ENCODE peak calls at places on chromosomes 1 and 21, in eight cellular contexts. N is memory B cell; W is hypothalamus; M is NCI-H1105 treated with DMSO at 0.1 percent for 48 hours; L is endothelial cell; P is fibroblast of lung; X is activated effector memory CD4-positive, alpha-beta T cell treated with anti-CD3 and anti-CD28 coated beads, Interleukin-2, amount 50 U/mL, for 16 hours; G is stimulated activated CD4-positive, alpha-beta T cell treated with anti-CD3 and anti-CD28 coated beads, Interleukin-2, amount 100 ng/mL, for 24 hours. Q is an unnamed sample.

GRCh38 chr1:234683856-234684632 is 74.1 kb upstream of the IRF2BP2 start:
- DNase-seq in N (no peak), W (no peak), M (no peak), L (no peak), P (peak; percentile 65), X (no peak), G (no peak), Q (no peak)

GRCh38 chr1:17953921-17954320 is 153.7 kb upstream of the IGSF21 start:
- DNase-seq in N (no peak), W (no peak), M (no peak), L (no peak), P (no peak), X (no peak), G (no peak), Q (no peak)

GRCh38 chr1:176691251-176692228 is 228.6 kb downstream of the PAPPA2 start:
- DNase-seq in N (peak; percentile 10), W (no peak), M (peak; percentile 82), L (peak; percentile 39), P (peak; percentile 52), X (no peak), G (no peak), Q (peak; percentile 23)

GRCh38 chr1:161486806-161487482 is 18.3 kb upstream of the FCGR2A start:
- DNase-seq in N (peak; percentile 40), W (no peak), M (peak; percentile 69), L (peak; percentile 53), P (peak; percentile 39), X (no peak), G (peak; percentile 49), Q (peak; percentile 35)

GRCh38 chr1:174465855-174466254 is 18.1 kb downstream of the GPR52 start:
- DNase-seq in N (no peak), W (no peak), M (no peak), L (no peak), P (no peak), X (no peak), G (no peak), Q (no peak)

GRCh38 chr1:33902486-33903209 is 38.8 kb downstream of the HMGB4 start:
- DNase-seq in N (no peak), W (no peak), M (no peak), L (no peak), P (peak; percentile 55), X (no peak), G (no peak), Q (no peak)

GRCh38 chr1:97038410-97038809 is 316.8 kb downstream of the PTBP2 start:
- DNase-seq in N (no peak), W (no peak), M (no peak), L (no peak), P (peak; percentile 64), X (no peak), G (no peak), Q (no peak)

GRCh38 chr1:207805841-207806421 is 54.1 kb downstream of the CD46 start:
- DNase-seq in N (no peak), W (no peak), M (no peak), L (no peak), P (peak; percentile 96), X (no peak), G (no peak), Q (no peak)

GRCh38 chr1:80153762-80154555 is 1147.4 kb upstream of the ADGRL4 start:
- DNase-seq in N (no peak), W (no peak), M (no peak), L (no peak), P (peak; percentile 46), X (no peak), G (no peak), Q (no peak)

GRCh38 chr21:27424601-27425000 is 457.7 kb upstream of the ADAMTS5 start:
- DNase-seq in N (no peak), W (no peak), M (no peak), L (no peak), P (no peak), X (no peak), G (no peak), Q (no peak)

GRCh38 chr1:3032970-3033794 is 11.9 kb downstream of the ACTRT2 start:
- DNase-seq in N (no peak), W (no peak), M (no peak), L (no peak), P (no peak), X (peak; percentile 72), G (peak; percentile 27), Q (no peak)

GRCh38 chr1:190353538-190354101 is 124.0 kb downstream of the BRINP3 start:
- DNase-seq in N (no peak), W (no peak), M (no peak), L (no peak), P (peak; percentile 16), X (no peak), G (no peak), Q (no peak)

GRCh38 chr1:96971849-96972602 is 250.4 kb downstream of the PTBP2 start:
- DNase-seq in N (no peak), W (no peak), M (no peak), L (no peak), P (peak; percentile 74), X (no peak), G (no peak), Q (no peak)

GRCh38 chr1:43552813-43553212 is 22.1 kb downstream of the PTPRF start:
- DNase-seq in N (no peak), W (peak; percentile 28), M (no peak), L (no peak), P (peak; percentile 68), X (no peak), G (no peak), Q (no peak)

GRCh38 chr1:73998348-73998959 is 199.5 kb downstream of the LRRIQ3 start:
- DNase-seq in N (no peak), W (no peak), M (peak; percentile 84), L (no peak), P (peak; percentile 37), X (no peak), G (no peak), Q (no peak)

GRCh38 chr1:109466440-109467300 is at the start of gene SYPL2:
- DNase-seq in N (no peak), W (no peak), M (peak; percentile 33), L (peak; percentile 35), P (peak; percentile 15), X (peak; percentile 71), G (no peak), Q (no peak)

GRCh38 chr1:96400074-96400473 is 321.5 kb upstream of the PTBP2 start:
- DNase-seq in N (no peak), W (no peak), M (no peak), L (no peak), P (no peak), X (no peak), G (no peak), Q (no peak)

GRCh38 chr1:177960939-177961622 is 8.8 kb downstream of the SEC16B start:
- DNase-seq in N (no peak), W (no peak), M (no peak), L (no peak), P (no peak), X (no peak), G (no peak), Q (no peak)

GRCh38 chr1:223067914-223068313 is 75.1 kb downstream of the TLR5 start:
- DNase-seq in N (no peak), W (no peak), M (no peak), L (no peak), P (no peak), X (no peak), G (no peak), Q (no peak)

GRCh38 chr1:225483818-225484656 is 56.2 kb upstream of the LBR start:
- DNase-seq in N (no peak), W (no peak), M (no peak), L (no peak), P (no peak), X (no peak), G (no peak), Q (no peak)

GRCh38 chr1:147246910-147247655 is 4.6 kb downstream of the CHD1L start:
- DNase-seq in N (no peak), W (no peak), M (no peak), L (no peak), P (no peak), X (no peak), G (no peak), Q (no peak)

GRCh38 chr1:3066250-3066711 is 2.7 kb upstream of the PRDM16 start:
- DNase-seq in N (no peak), W (no peak), M (no peak), L (peak; percentile 70), P (no peak), X (peak; percentile 45), G (no peak), Q (no peak)

GRCh38 chr1:179814513-179814838 is 63.1 kb downstream of the TOR1AIP2 start:
- DNase-seq in N (no peak), W (no peak), M (peak; percentile 94), L (no peak), P (no peak), X (no peak), G (no peak), Q (no peak)

Q was measured in GM18507.